ENCODE peak calls at places on chromosome 14, in four cellular contexts. J, L, X and N are unnamed samples.

GRCh38 chr14:77376380-77376770 is 519 bp downstream of the TMED8 start:
- DNase-seq in J (peak; percentile 31), L (no peak), X (peak; percentile 88), N (no peak)

GRCh38 chr14:69432364-69432763 is 33.9 kb downstream of the SLC39A9 start:
- DNase-seq in J (no peak), L (no peak), X (no peak), N (no peak)

GRCh38 chr14:83300454-83301064 is 1766.9 kb upstream of the SEL1L start:
- DNase-seq in J (no peak), L (no peak), X (no peak), N (no peak)

GRCh38 chr14:65709576-65709975 is 297.0 kb downstream of the FUT8 start:
- DNase-seq in J (no peak), L (no peak), X (no peak), N (no peak)

GRCh38 chr14:24959791-24960331 is 90.1 kb downstream of the STXBP6 start:
- DNase-seq in J (peak; percentile 11), L (no peak), X (no peak), N (no peak)

GRCh38 chr14:55580401-55581010 is 499 bp downstream of the KTN1 start:
- DNase-seq in J (peak; percentile 61), L (peak; percentile 27), X (peak; percentile 93), N (peak; percentile 47)

GRCh38 chr14:52015411-52016030 is 26.2 kb downstream of the RTRAF start:
- DNase-seq in J (no peak), L (no peak), X (no peak), N (no peak)

GRCh38 chr14:52354257-52354656 is 40.1 kb downstream of the PTGER2 start:
- DNase-seq in J (no peak), L (no peak), X (no peak), N (no peak)

GRCh38 chr14:68819260-68819691 is 26.4 kb upstream of the ZFP36L1 start:
- DNase-seq in J (no peak), L (no peak), X (no peak), N (no peak)

GRCh38 chr14:76280221-76280620 is 95.7 kb upstream of the ESRRB start:
- DNase-seq in J (no peak), L (no peak), X (no peak), N (no peak)

GRCh38 chr14:94636744-94637412 is 24.7 kb downstream of the SERPINA3 start:
- DNase-seq in J (no peak), L (no peak), X (no peak), N (no peak)
- TF ChIP-seq CTCF in J (no peak), L (no peak), X (no peak), N (no peak)

DNA sequence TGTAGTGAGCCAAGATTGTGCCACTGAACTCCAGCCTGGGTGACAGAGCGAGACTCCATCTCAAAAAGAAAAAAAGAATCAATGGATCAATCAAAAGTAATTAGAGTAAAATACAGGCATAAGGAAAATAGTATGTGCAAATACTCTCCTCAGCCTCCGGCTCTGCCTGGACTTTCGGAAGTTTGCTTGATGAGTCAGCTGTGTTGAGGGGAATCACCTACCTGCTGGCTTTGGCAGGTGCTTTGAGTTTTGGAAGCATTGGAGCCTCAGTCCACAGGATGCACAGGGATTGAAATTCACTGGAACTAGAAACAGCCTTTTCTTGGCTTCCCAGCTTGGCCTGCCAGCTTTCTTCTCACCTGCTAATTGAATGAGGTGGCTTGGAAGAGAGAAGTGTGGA is 268.2 kb downstream of the PCNX1 start:
- DNase-seq in J (no peak), L (no peak), X (no peak), N (no peak)
- TF ChIP-seq CTCF in J (no peak), L (no peak), X (no peak), N (no peak)

GRCh38 chr14:61343471-61343870 is 22.1 kb downstream of the PRKCH start:
- DNase-seq in J (no peak), L (no peak), X (no peak), N (no peak)

GRCh38 chr14:61344437-61345143 is 23.2 kb downstream of the PRKCH start:
- DNase-seq in J (no peak), L (no peak), X (no peak), N (no peak)

GRCh38 chr14:61345144-61345482 is 23.7 kb downstream of the PRKCH start:
- DNase-seq in J (no peak), L (no peak), X (no peak), N (no peak)

GRCh38 chr14:61342941-61343340 is 21.6 kb downstream of the PRKCH start:
- DNase-seq in J (no peak), L (no peak), X (no peak), N (no peak)

DNA sequence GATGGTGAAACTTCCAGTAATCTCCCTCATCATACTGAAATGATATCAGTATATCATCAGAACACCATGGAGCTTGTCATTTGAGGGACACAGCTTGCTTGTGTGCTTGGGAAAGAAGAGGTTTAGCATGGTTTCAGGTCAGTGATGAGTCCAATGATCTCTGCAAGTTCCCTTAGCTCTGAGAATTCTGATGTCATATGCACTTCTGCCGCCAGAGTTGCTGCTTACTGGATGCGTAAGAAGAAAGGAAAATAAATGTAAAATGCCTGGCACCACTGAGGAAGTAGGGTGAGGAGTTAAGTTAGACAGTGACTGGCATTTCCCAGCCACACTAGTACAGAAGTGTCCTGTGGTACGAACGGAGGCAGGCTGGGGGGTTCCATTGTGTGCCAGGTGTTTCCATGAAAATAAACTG is 22.6 kb downstream of the PRKCH start:
- DNase-seq in J (no peak), L (no peak), X (no peak), N (peak; percentile 75)
- TF ChIP-seq CTCF in J (no peak), L (no peak), X (no peak), N (peak; percentile 8)

DNA sequence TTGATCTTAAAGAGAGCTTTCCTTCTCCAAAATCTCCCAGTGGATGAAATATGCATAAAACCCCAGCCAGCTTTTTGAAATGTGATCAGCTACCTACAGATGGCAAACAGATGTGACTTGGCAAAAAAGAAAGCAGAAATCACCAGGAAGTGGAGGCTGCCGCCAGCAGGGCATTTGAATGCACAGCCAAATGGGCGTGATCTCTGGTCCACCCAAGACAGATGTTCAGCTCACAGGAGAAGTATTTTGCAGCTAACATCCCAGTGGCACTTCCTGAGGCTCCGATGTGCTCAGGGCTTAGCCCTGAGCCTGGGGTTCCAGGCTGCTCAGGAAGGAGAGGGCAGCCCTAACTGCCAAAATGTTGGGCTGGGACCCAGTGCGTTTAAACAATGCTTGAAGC is 78.2 kb downstream of the LGMN start:
- DNase-seq in J (no peak), L (no peak), X (no peak), N (no peak)
- TF ChIP-seq CTCF in J (peak; percentile 13), L (no peak), X (no peak), N (peak; percentile 23)

GRCh38 chr14:63633801-63634200 is 7.9 kb downstream of the WDR89 start:
- DNase-seq in J (no peak), L (no peak), X (no peak), N (no peak)
- TF ChIP-seq CTCF in J (no peak), L (no peak), X (no peak), N (no peak)

DNA sequence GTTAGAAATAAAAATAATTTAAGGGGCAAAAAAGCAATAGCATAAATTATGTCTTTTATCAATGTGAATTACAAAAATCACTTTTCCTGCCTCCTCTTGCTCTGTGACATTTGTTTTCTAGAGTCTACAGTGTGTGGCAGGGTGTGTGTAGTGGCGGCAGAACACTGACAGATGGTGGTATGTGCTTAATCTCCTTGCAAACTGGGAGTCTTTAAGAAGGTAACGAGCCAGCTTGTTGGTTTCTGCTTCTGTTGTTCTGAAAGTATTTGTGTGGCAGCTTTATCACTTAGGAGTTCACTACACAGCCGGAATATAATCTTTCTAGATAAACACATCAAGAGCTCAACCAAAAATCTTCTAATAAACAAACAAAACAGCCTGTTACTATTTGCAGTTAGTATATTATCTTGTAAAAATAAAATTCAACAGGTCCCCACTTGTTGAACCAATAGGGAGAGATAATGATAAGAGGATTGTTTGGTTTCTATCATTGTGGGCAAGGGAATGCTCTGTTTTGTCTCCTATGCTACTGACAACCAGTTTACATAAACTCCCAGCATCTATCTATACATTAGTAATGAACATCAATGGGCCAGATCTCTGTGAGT is 13.0 kb downstream of the CDKL1 start:
- DNase-seq in J (no peak), L (no peak), X (no peak), N (no peak)
- TF ChIP-seq CTCF in J (no peak), L (no peak), X (no peak), N (no peak)

DNA sequence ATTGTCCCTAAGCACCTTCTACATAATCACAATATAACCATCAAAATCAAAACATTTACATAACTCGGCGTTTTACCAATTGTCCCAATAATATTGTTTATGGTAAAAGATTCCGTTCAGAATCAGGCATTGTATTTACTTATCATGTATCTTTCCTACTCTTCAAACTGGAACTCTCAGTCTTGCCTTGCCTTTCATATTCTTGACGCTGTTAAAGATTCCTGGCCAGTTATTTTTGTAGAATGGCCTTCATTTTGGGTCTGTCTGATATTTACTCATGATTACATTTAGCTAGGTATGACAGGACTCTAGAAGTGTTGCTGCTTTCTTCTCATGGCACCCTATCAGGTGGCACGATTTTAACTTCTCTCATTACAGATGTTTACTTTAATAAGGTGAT is 850 bp upstream of the HEATR5A start:
- DNase-seq in J (no peak), L (no peak), X (no peak), N (no peak)
- TF ChIP-seq CTCF in J (no peak), L (no peak), X (no peak), N (no peak)

GRCh38 chr14:101909371-101910096 is 54.8 kb upstream of the DYNC1H1 start:
- DNase-seq in J (no peak), L (no peak), X (no peak), N (no peak)
- TF ChIP-seq CTCF in J (no peak), L (no peak), X (no peak), N (no peak)

DNA sequence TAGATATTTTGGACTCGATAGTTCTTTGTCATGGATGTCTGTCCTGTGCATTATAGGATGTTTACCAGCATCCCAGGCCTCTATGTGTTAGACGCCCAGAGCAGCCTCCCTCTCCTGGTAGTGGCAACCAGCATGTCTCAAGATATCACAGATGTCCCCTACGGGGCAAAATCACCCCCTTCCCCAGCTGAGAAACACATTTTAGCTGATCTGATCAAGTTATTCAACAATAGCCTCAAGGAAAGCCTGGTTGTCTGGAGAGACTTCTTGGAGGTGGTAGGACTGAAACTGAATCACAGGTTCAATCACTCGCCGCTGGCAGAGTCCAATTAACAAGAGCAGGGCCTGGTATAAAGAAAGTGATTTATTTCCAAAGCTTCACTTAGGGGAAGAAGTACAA is 17.6 kb downstream of the BDKRB1 start:
- DNase-seq in J (no peak), L (no peak), X (no peak), N (no peak)
- TF ChIP-seq CTCF in J (no peak), L (no peak), X (no peak), N (no peak)